ENCODE peak calls at places on chromosomes 3 and 15, in ten cellular contexts. S is neural crest cell; K is activated gamma-delta T cell treated with Interleukin-2 at 50 U/mL for 16 hours; C is mesothelial cell of epicardium; N is fibroblast of the aortic adventitia; D is AG08395; B is SK-N-DZ; L is psoas muscle; J is stimulated activated CD4-positive, alpha-beta T cell treated with anti-CD3 and anti-CD28 coated beads, Interleukin-2, amount 100 ng/mL, for 24 hours; T is NCI-H1694. H is an unnamed sample.

GRCh38 chr3:118772036-118773030 is 262.3 kb downstream of the IGSF11 start:
- DNase-seq in S (no peak), C (no peak), T (no peak), B (no peak), L (no peak), N (no peak), K (no peak), J (no peak), D (no peak), H (no peak)

GRCh38 chr15:77746254-77747174 is 113.8 kb upstream of the LINGO1 start:
- DNase-seq in D (no peak), B (no peak), L (no peak), S (no peak), C (no peak), K (no peak), T (no peak), N (no peak), J (no peak), H (no peak)

GRCh38 chr3:126811530-126811929 is 107.5 kb downstream of the CHCHD6 start:
- DNase-seq in C (no peak), T (no peak), J (no peak), N (peak), D (peak), S (no peak), B (no peak), K (no peak), L (no peak), H (no peak)

GRCh38 chr15:86611392-86612040 is 531.8 kb downstream of the AGBL1 start:
- DNase-seq in J (no peak), T (no peak), D (peak), K (peak), L (no peak), N (no peak), B (no peak), C (no peak), S (no peak), H (no peak)

GRCh38 chr3:151838574-151839312 is 24.8 kb downstream of the AADAC start:
- DNase-seq in N (peak), L (no peak), D (peak), B (peak), J (peak), K (peak), C (no peak), T (peak), S (peak), H (peak)

GRCh38 chr3:179446501-179446900 is 4.8 kb downstream of the GNB4 start:
- DNase-seq in J (no peak), N (peak), B (no peak), L (no peak), D (no peak), T (peak), C (no peak), S (no peak), K (no peak), H (no peak)

GRCh38 chr15:31336943-31337295 is 10.3 kb downstream of the KLF13 start:
- DNase-seq in K (no peak), C (no peak), S (no peak), N (no peak), T (no peak), L (no peak), B (no peak), D (no peak), J (no peak), H (no peak)

GRCh38 chr15:71526061-71526460 is 284.3 kb upstream of the NR2E3 start:
- DNase-seq in D (peak), B (no peak), T (no peak), L (no peak), N (peak), S (no peak), J (no peak), K (no peak), C (no peak), H (no peak)

GRCh38 chr3:129622418-129622872 is 16.0 kb upstream of the PLXND1 start:
- DNase-seq in B (peak), J (no peak), T (no peak), D (no peak), C (no peak), N (no peak), S (no peak), K (no peak), L (no peak), H (no peak)

GRCh38 chr3:7953449-7954015 is 548.1 kb upstream of the LMCD1 start:
- DNase-seq in T (no peak), L (no peak), N (no peak), B (no peak), J (no peak), K (no peak), C (no peak), D (no peak), S (no peak), H (no peak)

GRCh38 chr15:50890751-50891150 is 17.7 kb upstream of the AP4E1 start:
- DNase-seq in L (no peak), S (no peak), T (no peak), C (no peak), N (no peak), B (no peak), D (no peak), K (no peak), J (no peak), H (no peak)

GRCh38 chr3:111768571-111769100 is 90.4 kb upstream of the PHLDB2 start:
- DNase-seq in J (no peak), D (no peak), C (no peak), N (peak), S (no peak), L (no peak), T (no peak), K (no peak), B (no peak), H (no peak)

GRCh38 chr3:169007145-169007544 is 656.4 kb downstream of the MECOM start:
- DNase-seq in T (no peak), C (no peak), N (no peak), J (no peak), B (no peak), D (no peak), S (no peak), L (no peak), K (no peak), H (no peak)

GRCh38 chr3:48406443-48407431 is 23.1 kb downstream of the PLXNB1 start:
- DNase-seq in T (no peak), D (no peak), J (peak), N (no peak), B (no peak), K (no peak), L (no peak), C (no peak), S (no peak), H (no peak)

GRCh38 chr3:10945683-10946287 is 46.8 kb upstream of the SLC6A1 start:
- DNase-seq in C (peak), J (peak), B (peak), S (peak), K (peak), L (peak), T (no peak), N (peak), D (peak), H (peak)

GRCh38 chr3:146166450-146167222 is 5.7 kb upstream of the PLOD2 start:
- DNase-seq in B (no peak), L (no peak), N (peak), D (peak), C (no peak), J (no peak), S (no peak), K (no peak), T (no peak), H (no peak)

GRCh38 chr3:132180337-132180791 is 136.8 kb upstream of the ACP3 start:
- DNase-seq in J (no peak), C (no peak), L (no peak), D (peak), N (peak), S (no peak), T (peak), K (no peak), B (peak), H (no peak)

GRCh38 chr15:91782221-91782620 is 71.3 kb upstream of the SLCO3A1 start:
- DNase-seq in J (no peak), L (no peak), T (no peak), K (no peak), D (no peak), S (no peak), N (peak), C (no peak), B (no peak), H (no peak)

GRCh38 chr3:80017369-80017768 is 249.6 kb upstream of the ROBO1 start:
- DNase-seq in K (no peak), N (no peak), D (no peak), S (no peak), J (no peak), B (no peak), C (no peak), T (no peak), L (no peak), H (no peak)

GRCh38 chr3:140296796-140297352 is 361.9 kb downstream of the CLSTN2 start:
- DNase-seq in J (no peak), D (peak), S (no peak), N (peak), C (no peak), K (no peak), L (no peak), T (peak), B (no peak), H (no peak)

GRCh38 chr3:133192967-133193366 is 154.8 kb downstream of the TMEM108 start:
- DNase-seq in S (no peak), D (no peak), C (no peak), N (no peak), T (no peak), J (no peak), L (no peak), K (no peak), B (no peak), H (no peak)

GRCh38 chr15:87489902-87490301 is 766.6 kb downstream of the NTRK3 start:
- DNase-seq in C (no peak), N (no peak), J (no peak), K (no peak), B (peak), L (no peak), T (peak), D (no peak), S (no peak), H (no peak)

GRCh38 chr3:123757281-123757940 is 126.7 kb downstream of the MYLK start:
- DNase-seq in D (no peak), T (no peak), L (peak), K (no peak), C (no peak), S (no peak), J (no peak), B (no peak), N (no peak), H (no peak)

GRCh38 chr15:78763111-78763795 is 48.0 kb downstream of the ADAMTS7 start:
- DNase-seq in K (no peak), C (no peak), B (no peak), S (no peak), J (no peak), L (peak), N (no peak), T (no peak), D (no peak), H (peak)

GRCh38 chr3:112865757-112866156 is 19.1 kb upstream of the CD200R1L start:
- DNase-seq in C (no peak), D (no peak), T (no peak), S (no peak), L (no peak), N (no peak), J (no peak), B (no peak), K (no peak), H (no peak)

GRCh38 chr3:177934001-177934891 is 602.0 kb upstream of the KCNMB2 start:
- DNase-seq in L (peak), B (peak), K (no peak), C (no peak), T (no peak), N (peak), D (peak), J (no peak), S (no peak), H (no peak)

GRCh38 chr3:134985841-134986520 is 190.9 kb downstream of the EPHB1 start:
- DNase-seq in D (peak), S (no peak), C (no peak), L (no peak), B (no peak), N (peak), J (no peak), T (no peak), K (no peak), H (no peak)

GRCh38 chr3:45976191-45977091 is 19.2 kb downstream of the FYCO1 start:
- DNase-seq in C (no peak), B (no peak), L (no peak), D (no peak), N (no peak), T (no peak), J (peak), K (peak), S (no peak), H (no peak)

GRCh38 chr15:52228928-52229327 is 37.7 kb upstream of the GNB5 start:
- DNase-seq in K (no peak), D (no peak), L (no peak), N (no peak), B (no peak), J (no peak), S (no peak), T (no peak), C (no peak), H (peak)

GRCh38 chr3:10695595-10696285 is 120.3 kb upstream of the SLC6A11 start:
- DNase-seq in S (no peak), L (no peak), D (no peak), J (no peak), N (no peak), B (no peak), K (no peak), T (no peak), C (no peak), H (no peak)

GRCh38 chr3:164113406-164114332 is 964.6 kb downstream of the SI start:
- DNase-seq in N (no peak), J (no peak), D (no peak), C (no peak), T (no peak), L (no peak), B (peak), K (no peak), S (no peak), H (no peak)

GRCh38 chr3:66297917-66298316 is 77.1 kb downstream of the SLC25A26 start:
- DNase-seq in N (peak), C (no peak), D (peak), K (no peak), L (no peak), S (no peak), T (no peak), B (no peak), J (no peak), H (no peak)

GRCh38 chr3:48034000-48034516 is 17.8 kb upstream of the MAP4 start:
- DNase-seq in N (peak), L (no peak), S (no peak), K (no peak), T (no peak), D (peak), J (no peak), B (no peak), C (no peak), H (no peak)

GRCh38 chr3:47989981-47990440 is 26.2 kb downstream of the MAP4 start:
- DNase-seq in C (peak), K (peak), N (peak), L (peak), J (peak), T (peak), D (peak), S (peak), B (peak), H (peak)

GRCh38 chr3:11563159-11563558 is 80.6 kb downstream of the VGLL4 start:
- DNase-seq in S (no peak), J (no peak), T (no peak), L (no peak), N (no peak), D (no peak), C (no peak), B (no peak), K (no peak), H (no peak)

GRCh38 chr15:100863406-100864198 is 16.0 kb upstream of the ALDH1A3 start:
- DNase-seq in N (peak), J (no peak), S (no peak), L (peak), T (no peak), K (no peak), B (no peak), D (peak), C (no peak), H (no peak)

GRCh38 chr3:37668431-37668830 is 193.2 kb upstream of the CTDSPL start:
- DNase-seq in L (no peak), S (no peak), K (no peak), J (no peak), T (no peak), N (peak), C (no peak), B (no peak), D (peak), H (no peak)

H was measured in WTC11.